ENCODE peak calls at places on chromosomes 13 and 19, in nine cellular contexts. One of them, this sample, is unnamed.

GRCh38 chr13:65064967-65065366 is 2165.2 kb downstream of the PCDH9 start:
- DNase-seq in fibroblast of lung: no peak
- DNase-seq in uterus: no peak
- DNase-seq in GM13977: no peak
- DNase-seq in retinal pigment epithelial cell: no peak
- DNase-seq in bronchial epithelial cell: no peak
- DNase-seq in adrenal gland: no peak
- DNase-seq in endothelial cell of umbilical vein: no peak
- DNase-seq in OCI-LY7: no peak
- DNase-seq in this sample: no peak

GRCh38 chr19:38781058-38781457 is 7.7 kb upstream of the LGALS7 start:
- DNase-seq in fibroblast of lung: no peak
- DNase-seq in uterus: no peak
- DNase-seq in GM13977: no peak
- DNase-seq in retinal pigment epithelial cell: no peak
- DNase-seq in bronchial epithelial cell: no peak
- DNase-seq in adrenal gland: no peak
- DNase-seq in endothelial cell of umbilical vein: no peak
- DNase-seq in OCI-LY7: no peak
- DNase-seq in this sample: no peak

GRCh38 chr13:70960841-70961443 is 852.7 kb upstream of the KLHL1 start:
- DNase-seq in fibroblast of lung: peak; percentile 69
- DNase-seq in uterus: no peak
- DNase-seq in GM13977: peak; percentile 11
- DNase-seq in retinal pigment epithelial cell: no peak
- DNase-seq in bronchial epithelial cell: peak; percentile 35
- DNase-seq in adrenal gland: no peak
- DNase-seq in endothelial cell of umbilical vein: peak; percentile 65
- DNase-seq in OCI-LY7: peak; percentile 1
- DNase-seq in this sample: peak; percentile 28

GRCh38 chr13:72839831-72840426 is 58.0 kb downstream of the PIBF1 start:
- DNase-seq in fibroblast of lung: peak; percentile 42
- DNase-seq in uterus: no peak
- DNase-seq in GM13977: peak; percentile 54
- DNase-seq in retinal pigment epithelial cell: peak; percentile 15
- DNase-seq in bronchial epithelial cell: peak; percentile 66
- DNase-seq in adrenal gland: peak; percentile 68
- DNase-seq in endothelial cell of umbilical vein: peak; percentile 45
- DNase-seq in OCI-LY7: peak; percentile 39
- DNase-seq in this sample: peak; percentile 50

GRCh38 chr13:75705395-75705794 is 69.3 kb downstream of the LMO7 start:
- DNase-seq in fibroblast of lung: peak; percentile 59
- DNase-seq in uterus: no peak
- DNase-seq in GM13977: no peak
- DNase-seq in retinal pigment epithelial cell: peak; percentile 82
- DNase-seq in bronchial epithelial cell: peak; percentile 99
- DNase-seq in adrenal gland: no peak
- DNase-seq in endothelial cell of umbilical vein: peak; percentile 75
- DNase-seq in OCI-LY7: no peak
- DNase-seq in this sample: peak; percentile 92

GRCh38 chr13:79346300-79346914 is 59.6 kb downstream of the RBM26 start:
- DNase-seq in fibroblast of lung: no peak
- DNase-seq in uterus: no peak
- DNase-seq in GM13977: no peak
- DNase-seq in retinal pigment epithelial cell: no peak
- DNase-seq in bronchial epithelial cell: no peak
- DNase-seq in adrenal gland: no peak
- DNase-seq in endothelial cell of umbilical vein: no peak
- DNase-seq in OCI-LY7: no peak
- DNase-seq in this sample: no peak

GRCh38 chr19:44585371-44586141 is 27.8 kb upstream of the IGSF23 start:
- DNase-seq in fibroblast of lung: peak; percentile 39
- DNase-seq in uterus: no peak
- DNase-seq in GM13977: no peak
- DNase-seq in retinal pigment epithelial cell: no peak
- DNase-seq in bronchial epithelial cell: peak; percentile 46
- DNase-seq in adrenal gland: peak; percentile 49
- DNase-seq in endothelial cell of umbilical vein: peak; percentile 50
- DNase-seq in OCI-LY7: no peak
- DNase-seq in this sample: peak; percentile 42

GRCh38 chr13:34025746-34026145 is 207.8 kb downstream of the RFC3 start:
- DNase-seq in fibroblast of lung: peak; percentile 73
- DNase-seq in uterus: no peak
- DNase-seq in GM13977: no peak
- DNase-seq in retinal pigment epithelial cell: peak; percentile 25
- DNase-seq in bronchial epithelial cell: peak; percentile 62
- DNase-seq in adrenal gland: no peak
- DNase-seq in endothelial cell of umbilical vein: peak; percentile 57
- DNase-seq in OCI-LY7: no peak
- DNase-seq in this sample: peak; percentile 69

GRCh38 chr13:100526299-100527030 is 62.1 kb downstream of the GGACT start:
- DNase-seq in fibroblast of lung: no peak
- DNase-seq in uterus: no peak
- DNase-seq in GM13977: no peak
- DNase-seq in retinal pigment epithelial cell: no peak
- DNase-seq in bronchial epithelial cell: no peak
- DNase-seq in adrenal gland: no peak
- DNase-seq in endothelial cell of umbilical vein: no peak
- DNase-seq in OCI-LY7: no peak
- DNase-seq in this sample: no peak

GRCh38 chr19:23482829-23483228 is 87.6 kb upstream of the ZNF91 start:
- DNase-seq in fibroblast of lung: no peak
- DNase-seq in uterus: no peak
- DNase-seq in GM13977: no peak
- DNase-seq in retinal pigment epithelial cell: no peak
- DNase-seq in bronchial epithelial cell: no peak
- DNase-seq in adrenal gland: no peak
- DNase-seq in endothelial cell of umbilical vein: no peak
- DNase-seq in OCI-LY7: no peak
- DNase-seq in this sample: no peak

GRCh38 chr19:6677924-6678689 is 8.1 kb upstream of the TNFSF14 start:
- DNase-seq in fibroblast of lung: no peak
- DNase-seq in uterus: no peak
- DNase-seq in GM13977: no peak
- DNase-seq in retinal pigment epithelial cell: no peak
- DNase-seq in bronchial epithelial cell: no peak
- DNase-seq in adrenal gland: no peak
- DNase-seq in endothelial cell of umbilical vein: no peak
- DNase-seq in OCI-LY7: no peak
- DNase-seq in this sample: no peak

GRCh38 chr19:6250024-6250605 is 29.7 kb downstream of the MLLT1 start:
- DNase-seq in fibroblast of lung: peak; percentile 19
- DNase-seq in uterus: no peak
- DNase-seq in GM13977: no peak
- DNase-seq in retinal pigment epithelial cell: no peak
- DNase-seq in bronchial epithelial cell: no peak
- DNase-seq in adrenal gland: no peak
- DNase-seq in endothelial cell of umbilical vein: no peak
- DNase-seq in OCI-LY7: no peak
- DNase-seq in this sample: peak; percentile 54

GRCh38 chr13:84366484-84366883 is 484.2 kb upstream of the SLITRK1 start:
- DNase-seq in fibroblast of lung: no peak
- DNase-seq in uterus: no peak
- DNase-seq in GM13977: no peak
- DNase-seq in retinal pigment epithelial cell: no peak
- DNase-seq in bronchial epithelial cell: no peak
- DNase-seq in adrenal gland: no peak
- DNase-seq in endothelial cell of umbilical vein: no peak
- DNase-seq in OCI-LY7: no peak
- DNase-seq in this sample: peak; percentile 6

GRCh38 chr19:2550431-2551171 is 74.7 kb downstream of the GADD45B start:
- DNase-seq in fibroblast of lung: no peak
- DNase-seq in uterus: no peak
- DNase-seq in GM13977: no peak
- DNase-seq in retinal pigment epithelial cell: no peak
- DNase-seq in bronchial epithelial cell: no peak
- DNase-seq in adrenal gland: no peak
- DNase-seq in endothelial cell of umbilical vein: no peak
- DNase-seq in OCI-LY7: no peak
- DNase-seq in this sample: no peak

GRCh38 chr19:2988568-2988967 is 11.2 kb downstream of the TLE6 start:
- DNase-seq in fibroblast of lung: no peak
- DNase-seq in uterus: no peak
- DNase-seq in GM13977: no peak
- DNase-seq in retinal pigment epithelial cell: no peak
- DNase-seq in bronchial epithelial cell: no peak
- DNase-seq in adrenal gland: no peak
- DNase-seq in endothelial cell of umbilical vein: no peak
- DNase-seq in OCI-LY7: no peak
- DNase-seq in this sample: no peak

GRCh38 chr19:1156305-1156801 is 17.7 kb downstream of the SBNO2 start:
- DNase-seq in fibroblast of lung: no peak
- DNase-seq in uterus: peak; percentile 51
- DNase-seq in GM13977: no peak
- DNase-seq in retinal pigment epithelial cell: no peak
- DNase-seq in bronchial epithelial cell: no peak
- DNase-seq in adrenal gland: peak; percentile 72
- DNase-seq in endothelial cell of umbilical vein: no peak
- DNase-seq in OCI-LY7: no peak
- DNase-seq in this sample: peak; percentile 64

GRCh38 chr13:110352735-110353134 is 45.7 kb downstream of the COL4A2 start:
- DNase-seq in fibroblast of lung: no peak
- DNase-seq in uterus: no peak
- DNase-seq in GM13977: no peak
- DNase-seq in retinal pigment epithelial cell: no peak
- DNase-seq in bronchial epithelial cell: no peak
- DNase-seq in adrenal gland: no peak
- DNase-seq in endothelial cell of umbilical vein: no peak
- DNase-seq in OCI-LY7: no peak
- DNase-seq in this sample: no peak
- TF ChIP-seq CTCF in fibroblast of lung: no peak
- TF ChIP-seq CTCF in uterus: no peak
- TF ChIP-seq CTCF in GM13977: peak; percentile 30
- TF ChIP-seq CTCF in retinal pigment epithelial cell: peak; percentile 35
- TF ChIP-seq CTCF in bronchial epithelial cell: peak; percentile 19
- TF ChIP-seq CTCF in adrenal gland: no peak
- TF ChIP-seq CTCF in endothelial cell of umbilical vein: peak; percentile 29
- TF ChIP-seq CTCF in OCI-LY7: peak; percentile 28
- TF ChIP-seq CTCF in this sample: peak; percentile 17

DNA sequence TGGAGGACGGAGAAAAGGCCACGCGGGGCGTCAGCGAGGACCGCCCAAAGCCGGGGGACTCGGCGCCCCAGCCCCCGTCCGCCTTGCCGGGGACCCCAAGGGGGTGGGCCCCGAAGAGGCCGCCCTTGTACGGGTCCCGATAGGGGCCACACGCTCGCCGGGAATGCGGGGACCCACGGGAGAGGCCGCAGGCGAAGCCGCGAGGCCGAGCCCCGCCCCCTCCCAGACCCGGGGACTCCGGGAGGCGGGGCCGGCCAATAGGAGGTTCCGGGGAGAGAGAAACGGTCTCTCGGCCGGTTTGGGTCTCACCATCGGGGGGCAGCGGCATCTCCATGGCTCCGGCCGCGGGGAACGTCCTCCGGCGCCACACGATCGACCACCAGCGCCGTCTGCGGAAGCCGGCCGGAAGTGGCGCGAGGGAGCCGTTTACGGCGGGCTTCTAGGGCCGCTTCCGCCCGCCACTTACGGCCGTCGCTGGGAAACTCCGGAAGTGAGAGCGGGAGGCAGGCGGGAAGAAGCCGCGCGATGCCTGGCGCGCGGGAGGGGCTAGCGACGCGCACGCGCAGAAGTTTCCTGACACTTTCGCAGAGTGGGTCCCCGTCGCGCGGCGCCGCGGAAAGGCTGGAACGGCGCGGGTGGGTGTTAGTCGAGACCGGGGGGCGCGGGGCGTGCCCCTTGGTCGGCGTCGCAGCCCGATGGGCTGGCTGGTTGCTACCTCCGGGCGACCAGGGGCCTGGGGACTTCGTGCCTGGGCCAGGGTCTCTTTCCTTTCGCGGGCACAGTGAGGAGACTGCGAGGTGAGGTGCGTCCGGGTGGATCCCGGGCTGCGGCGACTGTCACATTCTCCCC is at the start of gene CHERP:
- DNase-seq in fibroblast of lung: peak; percentile 93
- DNase-seq in uterus: peak; percentile 95
- DNase-seq in GM13977: peak; percentile 97
- DNase-seq in retinal pigment epithelial cell: peak; percentile 61
- DNase-seq in bronchial epithelial cell: peak; percentile 79
- DNase-seq in adrenal gland: peak; percentile 95
- DNase-seq in endothelial cell of umbilical vein: peak; percentile 93
- DNase-seq in OCI-LY7: peak; percentile 98
- DNase-seq in this sample: peak; percentile 87
- TF ChIP-seq CTCF in fibroblast of lung: no peak
- TF ChIP-seq CTCF in uterus: no peak
- TF ChIP-seq CTCF in GM13977: no peak
- TF ChIP-seq CTCF in retinal pigment epithelial cell: no peak
- TF ChIP-seq CTCF in bronchial epithelial cell: no peak
- TF ChIP-seq CTCF in adrenal gland: no peak
- TF ChIP-seq CTCF in endothelial cell of umbilical vein: no peak
- TF ChIP-seq CTCF in OCI-LY7: peak; percentile 21
- TF ChIP-seq CTCF in this sample: no peak

GRCh38 chr19:17092696-17093095 is 17.1 kb downstream of the MYO9B start:
- DNase-seq in fibroblast of lung: no peak
- DNase-seq in uterus: no peak
- DNase-seq in GM13977: no peak
- DNase-seq in retinal pigment epithelial cell: no peak
- DNase-seq in bronchial epithelial cell: no peak
- DNase-seq in adrenal gland: no peak
- DNase-seq in endothelial cell of umbilical vein: no peak
- DNase-seq in OCI-LY7: no peak
- DNase-seq in this sample: no peak

GRCh38 chr19:17088552-17088951 is 13.0 kb downstream of the MYO9B start:
- DNase-seq in fibroblast of lung: no peak
- DNase-seq in uterus: no peak
- DNase-seq in GM13977: no peak
- DNase-seq in retinal pigment epithelial cell: no peak
- DNase-seq in bronchial epithelial cell: no peak
- DNase-seq in adrenal gland: no peak
- DNase-seq in endothelial cell of umbilical vein: no peak
- DNase-seq in OCI-LY7: no peak
- DNase-seq in this sample: no peak

GRCh38 chr19:17091758-17092333 is 16.3 kb downstream of the MYO9B start:
- DNase-seq in fibroblast of lung: no peak
- DNase-seq in uterus: no peak
- DNase-seq in GM13977: no peak
- DNase-seq in retinal pigment epithelial cell: no peak
- DNase-seq in bronchial epithelial cell: no peak
- DNase-seq in adrenal gland: no peak
- DNase-seq in endothelial cell of umbilical vein: no peak
- DNase-seq in OCI-LY7: no peak
- DNase-seq in this sample: no peak

GRCh38 chr19:17089238-17089637 is 13.7 kb downstream of the MYO9B start:
- DNase-seq in fibroblast of lung: peak; percentile 93
- DNase-seq in uterus: peak; percentile 46
- DNase-seq in GM13977: no peak
- DNase-seq in retinal pigment epithelial cell: no peak
- DNase-seq in bronchial epithelial cell: no peak
- DNase-seq in adrenal gland: no peak
- DNase-seq in endothelial cell of umbilical vein: no peak
- DNase-seq in OCI-LY7: no peak
- DNase-seq in this sample: no peak

GRCh38 chr19:17090501-17091074 is 15.0 kb downstream of the MYO9B start:
- DNase-seq in fibroblast of lung: no peak
- DNase-seq in uterus: no peak
- DNase-seq in GM13977: peak; percentile 77
- DNase-seq in retinal pigment epithelial cell: no peak
- DNase-seq in bronchial epithelial cell: peak; percentile 24
- DNase-seq in adrenal gland: no peak
- DNase-seq in endothelial cell of umbilical vein: no peak
- DNase-seq in OCI-LY7: no peak
- DNase-seq in this sample: peak; percentile 58
- TF ChIP-seq CTCF in fibroblast of lung: no peak
- TF ChIP-seq CTCF in uterus: no peak
- TF ChIP-seq CTCF in GM13977: peak; percentile 6
- TF ChIP-seq CTCF in retinal pigment epithelial cell: no peak
- TF ChIP-seq CTCF in bronchial epithelial cell: no peak
- TF ChIP-seq CTCF in adrenal gland: no peak
- TF ChIP-seq CTCF in endothelial cell of umbilical vein: no peak
- TF ChIP-seq CTCF in OCI-LY7: no peak
- TF ChIP-seq CTCF in this sample: no peak

GRCh38 chr19:41321204-41321599 is 11.2 kb downstream of the CCDC97 start:
- DNase-seq in fibroblast of lung: no peak
- DNase-seq in uterus: no peak
- DNase-seq in GM13977: no peak
- DNase-seq in retinal pigment epithelial cell: no peak
- DNase-seq in bronchial epithelial cell: no peak
- DNase-seq in adrenal gland: no peak
- DNase-seq in endothelial cell of umbilical vein: no peak
- DNase-seq in OCI-LY7: no peak
- DNase-seq in this sample: no peak
- TF ChIP-seq CTCF in fibroblast of lung: no peak
- TF ChIP-seq CTCF in uterus: no peak
- TF ChIP-seq CTCF in GM13977: no peak
- TF ChIP-seq CTCF in retinal pigment epithelial cell: no peak
- TF ChIP-seq CTCF in bronchial epithelial cell: no peak
- TF ChIP-seq CTCF in adrenal gland: no peak
- TF ChIP-seq CTCF in endothelial cell of umbilical vein: no peak
- TF ChIP-seq CTCF in OCI-LY7: no peak
- TF ChIP-seq CTCF in this sample: no peak